ENCODE peak calls at places on chromosomes 16 and 17, in ten cellular contexts. One of them, this sample, is unnamed.

GRCh38 chr16:87076950-87077749 is 240.0 kb downstream of the C16orf95 start:
- DNase-seq in keratinocyte: peak; percentile 9
- DNase-seq in PC-9: peak; percentile 33
- DNase-seq in GM23248: peak; percentile 70
- DNase-seq in GM23338: peak; percentile 90
- DNase-seq in neural progenitor cell: peak; percentile 76
- DNase-seq in MM.1S: peak; percentile 9
- DNase-seq in hepatocyte: peak; percentile 65
- DNase-seq in PC-3: peak; percentile 65
- DNase-seq in Karpas-422: peak; percentile 89
- DNase-seq in this sample: peak; percentile 57

GRCh38 chr17:8785547-8786412 is 13.4 kb downstream of the MFSD6L start:
- DNase-seq in keratinocyte: no peak
- DNase-seq in GM23248: peak; percentile 72
- DNase-seq in PC-9: peak; percentile 70
- DNase-seq in Karpas-422: peak; percentile 81
- DNase-seq in MM.1S: peak; percentile 53
- DNase-seq in PC-3: peak; percentile 71
- DNase-seq in neural progenitor cell: peak; percentile 86
- DNase-seq in GM23338: peak; percentile 95
- DNase-seq in hepatocyte: peak; percentile 83
- DNase-seq in this sample: peak; percentile 41

GRCh38 chr16:88784074-88784855 is 755 bp downstream of the PIEZO1 start:
- DNase-seq in PC-3: peak; percentile 57
- DNase-seq in Karpas-422: no peak
- DNase-seq in MM.1S: peak; percentile 35
- DNase-seq in hepatocyte: peak; percentile 89
- DNase-seq in neural progenitor cell: peak; percentile 86
- DNase-seq in keratinocyte: no peak
- DNase-seq in PC-9: peak; percentile 80
- DNase-seq in GM23338: peak; percentile 83
- DNase-seq in GM23248: peak; percentile 93
- DNase-seq in this sample: peak; percentile 85

GRCh38 chr17:74165811-74166365 is 37.6 kb upstream of the RPL38 start:
- DNase-seq in MM.1S: no peak
- DNase-seq in GM23248: no peak
- DNase-seq in PC-3: no peak
- DNase-seq in hepatocyte: no peak
- DNase-seq in PC-9: no peak
- DNase-seq in neural progenitor cell: no peak
- DNase-seq in GM23338: no peak
- DNase-seq in keratinocyte: no peak
- DNase-seq in Karpas-422: no peak
- DNase-seq in this sample: no peak

GRCh38 chr17:20979792-20980083 is 63.1 kb downstream of the USP22 start:
- DNase-seq in hepatocyte: no peak
- DNase-seq in MM.1S: no peak
- DNase-seq in Karpas-422: no peak
- DNase-seq in PC-3: no peak
- DNase-seq in neural progenitor cell: no peak
- DNase-seq in GM23338: no peak
- DNase-seq in PC-9: no peak
- DNase-seq in keratinocyte: no peak
- DNase-seq in GM23248: no peak
- DNase-seq in this sample: no peak

GRCh38 chr17:72118588-72119279 is 2.1 kb upstream of the SOX9 start:
- DNase-seq in keratinocyte: no peak
- DNase-seq in Karpas-422: peak; percentile 82
- DNase-seq in GM23248: peak; percentile 85
- DNase-seq in neural progenitor cell: peak; percentile 84
- DNase-seq in PC-9: peak; percentile 81
- DNase-seq in MM.1S: peak; percentile 38
- DNase-seq in PC-3: peak; percentile 88
- DNase-seq in GM23338: peak; percentile 78
- DNase-seq in hepatocyte: peak; percentile 88
- DNase-seq in this sample: peak; percentile 84

GRCh38 chr17:17204041-17204591 is 2.0 kb downstream of the PLD6 start:
- DNase-seq in MM.1S: no peak
- DNase-seq in PC-9: no peak
- DNase-seq in keratinocyte: no peak
- DNase-seq in PC-3: no peak
- DNase-seq in GM23248: no peak
- DNase-seq in hepatocyte: no peak
- DNase-seq in neural progenitor cell: no peak
- DNase-seq in Karpas-422: no peak
- DNase-seq in GM23338: no peak
- DNase-seq in this sample: no peak

GRCh38 chr17:74960739-74961342 is 11.7 kb downstream of the HID1 start:
- DNase-seq in PC-3: no peak
- DNase-seq in PC-9: peak; percentile 76
- DNase-seq in keratinocyte: peak; percentile 80
- DNase-seq in hepatocyte: peak; percentile 87
- DNase-seq in neural progenitor cell: peak; percentile 80
- DNase-seq in MM.1S: peak; percentile 77
- DNase-seq in GM23338: peak; percentile 84
- DNase-seq in GM23248: peak; percentile 40
- DNase-seq in Karpas-422: peak; percentile 93
- DNase-seq in this sample: peak; percentile 29

GRCh38 chr16:67750466-67750865 is 31.4 kb upstream of the GFOD2 start:
- DNase-seq in Karpas-422: peak; percentile 77
- DNase-seq in GM23338: no peak
- DNase-seq in PC-3: no peak
- DNase-seq in MM.1S: peak; percentile 51
- DNase-seq in GM23248: no peak
- DNase-seq in keratinocyte: no peak
- DNase-seq in PC-9: no peak
- DNase-seq in neural progenitor cell: no peak
- DNase-seq in hepatocyte: no peak
- DNase-seq in this sample: no peak

DNA sequence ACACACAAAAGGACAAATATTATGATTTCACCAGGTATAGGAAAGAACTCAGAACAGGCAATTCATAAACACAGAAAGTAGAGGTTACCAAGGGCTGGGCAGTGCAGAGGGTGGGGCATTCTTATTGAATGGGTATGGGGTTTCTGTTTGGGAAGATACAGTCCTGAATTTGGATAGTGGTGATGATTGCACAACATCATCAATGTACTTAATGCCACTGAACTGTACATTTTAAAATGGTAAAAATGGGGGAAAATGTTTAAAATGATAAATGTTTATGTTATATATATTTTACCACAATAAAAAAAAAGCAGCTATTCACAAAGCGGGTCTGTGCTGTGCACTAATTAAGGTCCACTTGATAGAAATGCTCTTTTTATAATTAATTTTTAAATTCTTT is 72.6 kb upstream of the FA2H start:
- DNase-seq in keratinocyte: no peak
- DNase-seq in GM23338: no peak
- DNase-seq in neural progenitor cell: no peak
- DNase-seq in PC-3: no peak
- DNase-seq in Karpas-422: no peak
- DNase-seq in hepatocyte: no peak
- DNase-seq in PC-9: no peak
- DNase-seq in MM.1S: no peak
- DNase-seq in GM23248: no peak
- DNase-seq in this sample: no peak
- H2AFZ ChIP-seq in keratinocyte: no peak overlapping the region
- H2AFZ ChIP-seq in GM23338: no peak overlapping the region
- H2AFZ ChIP-seq in neural progenitor cell: no peak overlapping the region
- H2AFZ ChIP-seq in PC-3: no peak overlapping the region
- H2AFZ ChIP-seq in Karpas-422: no peak overlapping the region
- H2AFZ ChIP-seq in hepatocyte: no peak overlapping the region
- H2AFZ ChIP-seq in PC-9: no peak overlapping the region
- H2AFZ ChIP-seq in MM.1S: no peak overlapping the region
- H2AFZ ChIP-seq in GM23248: no peak overlapping the region
- H2AFZ ChIP-seq in this sample: no peak overlapping the region

GRCh38 chr17:69173118-69173517 is 31.4 kb upstream of the ABCA6 start:
- DNase-seq in neural progenitor cell: no peak
- DNase-seq in GM23248: no peak
- DNase-seq in hepatocyte: no peak
- DNase-seq in Karpas-422: no peak
- DNase-seq in GM23338: no peak
- DNase-seq in PC-9: no peak
- DNase-seq in PC-3: no peak
- DNase-seq in keratinocyte: no peak
- DNase-seq in MM.1S: no peak
- DNase-seq in this sample: no peak

GRCh38 chr17:69179227-69179952 is 37.7 kb upstream of the ABCA6 start:
- DNase-seq in GM23338: peak; percentile 8
- DNase-seq in hepatocyte: peak; percentile 11
- DNase-seq in neural progenitor cell: no peak
- DNase-seq in PC-3: no peak
- DNase-seq in PC-9: peak; percentile 18
- DNase-seq in GM23248: peak; percentile 53
- DNase-seq in keratinocyte: no peak
- DNase-seq in MM.1S: no peak
- DNase-seq in Karpas-422: no peak
- DNase-seq in this sample: peak; percentile 56

GRCh38 chr17:69175262-69175811 is 33.6 kb upstream of the ABCA6 start:
- DNase-seq in PC-3: no peak
- DNase-seq in MM.1S: no peak
- DNase-seq in GM23248: no peak
- DNase-seq in PC-9: no peak
- DNase-seq in neural progenitor cell: no peak
- DNase-seq in GM23338: no peak
- DNase-seq in hepatocyte: no peak
- DNase-seq in Karpas-422: no peak
- DNase-seq in keratinocyte: no peak
- DNase-seq in this sample: no peak

GRCh38 chr17:69170377-69170776 is 28.7 kb upstream of the ABCA6 start:
- DNase-seq in neural progenitor cell: no peak
- DNase-seq in hepatocyte: no peak
- DNase-seq in GM23338: no peak
- DNase-seq in GM23248: no peak
- DNase-seq in Karpas-422: no peak
- DNase-seq in keratinocyte: no peak
- DNase-seq in MM.1S: no peak
- DNase-seq in PC-3: no peak
- DNase-seq in PC-9: no peak
- DNase-seq in this sample: no peak

GRCh38 chr17:69175812-69176517 is 34.3 kb upstream of the ABCA6 start:
- DNase-seq in PC-9: peak; percentile 6
- DNase-seq in PC-3: peak; percentile 95
- DNase-seq in keratinocyte: peak; percentile 30
- DNase-seq in Karpas-422: no peak
- DNase-seq in GM23248: peak; percentile 74
- DNase-seq in GM23338: no peak
- DNase-seq in MM.1S: no peak
- DNase-seq in neural progenitor cell: no peak
- DNase-seq in hepatocyte: peak; percentile 4
- DNase-seq in this sample: peak; percentile 88
- H2AFZ ChIP-seq in PC-9: peak overlapping the region; percentile 76
- H2AFZ ChIP-seq in PC-3: peak overlapping the region; percentile 48
- H2AFZ ChIP-seq in keratinocyte: peak overlapping the region; percentile 75
- H2AFZ ChIP-seq in Karpas-422: no peak overlapping the region
- H2AFZ ChIP-seq in GM23248: peak overlapping the region; percentile 56
- H2AFZ ChIP-seq in GM23338: no peak overlapping the region
- H2AFZ ChIP-seq in MM.1S: no peak overlapping the region
- H2AFZ ChIP-seq in neural progenitor cell: no peak overlapping the region
- H2AFZ ChIP-seq in hepatocyte: no peak overlapping the region
- H2AFZ ChIP-seq in this sample: peak overlapping the region; percentile 19

DNA sequence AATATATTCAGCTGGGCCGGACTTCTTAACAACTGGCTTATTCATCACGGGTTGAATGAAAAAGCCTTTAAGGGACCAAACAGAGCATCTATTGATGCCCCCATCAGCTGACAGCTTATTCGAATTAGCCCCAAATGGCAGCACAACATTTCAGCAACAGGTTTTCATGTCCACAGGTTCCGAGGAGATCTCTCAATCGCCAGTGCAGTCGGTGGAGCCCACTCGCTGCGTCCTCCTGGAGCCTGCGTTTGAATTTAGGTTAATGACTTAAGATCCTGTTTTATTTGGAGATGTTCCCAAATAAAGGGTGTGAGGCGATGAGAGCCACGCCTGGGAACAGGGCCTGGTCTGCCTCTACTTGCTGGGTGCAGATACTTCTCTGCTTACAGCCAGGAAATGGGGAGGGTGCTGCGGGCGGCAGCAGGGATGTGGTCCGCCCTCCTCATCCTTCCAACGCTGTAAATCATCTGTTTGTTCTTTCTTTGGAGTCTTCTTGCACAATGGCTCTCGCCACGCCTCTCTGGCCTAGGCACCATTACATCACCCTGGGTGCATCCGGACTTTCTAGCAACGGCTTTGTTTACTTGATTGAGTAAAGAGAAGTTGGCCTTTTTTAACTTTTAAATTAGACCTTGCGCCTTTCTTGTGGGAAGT is 22.6 kb downstream of the NDE1 start:
- DNase-seq in PC-9: peak; percentile 84
- DNase-seq in hepatocyte: peak; percentile 74
- DNase-seq in GM23338: peak; percentile 8
- DNase-seq in PC-3: peak; percentile 92
- DNase-seq in MM.1S: no peak
- DNase-seq in Karpas-422: no peak
- DNase-seq in keratinocyte: peak; percentile 80
- DNase-seq in GM23248: peak; percentile 98
- DNase-seq in neural progenitor cell: no peak
- DNase-seq in this sample: peak; percentile 99
- H2AFZ ChIP-seq in PC-9: no peak overlapping the region
- H2AFZ ChIP-seq in hepatocyte: no peak overlapping the region
- H2AFZ ChIP-seq in GM23338: no peak overlapping the region
- H2AFZ ChIP-seq in PC-3: peak overlapping the region; percentile 59
- H2AFZ ChIP-seq in MM.1S: no peak overlapping the region
- H2AFZ ChIP-seq in Karpas-422: no peak overlapping the region
- H2AFZ ChIP-seq in keratinocyte: peak overlapping the region; percentile 53
- H2AFZ ChIP-seq in GM23248: peak overlapping the region; percentile 79
- H2AFZ ChIP-seq in neural progenitor cell: no peak overlapping the region
- H2AFZ ChIP-seq in this sample: no peak overlapping the region

GRCh38 chr17:33862772-33863602 is 392.1 kb upstream of the CCL2 start:
- DNase-seq in keratinocyte: no peak
- DNase-seq in neural progenitor cell: no peak
- DNase-seq in GM23338: no peak
- DNase-seq in Karpas-422: no peak
- DNase-seq in MM.1S: no peak
- DNase-seq in GM23248: no peak
- DNase-seq in PC-3: no peak
- DNase-seq in hepatocyte: no peak
- DNase-seq in PC-9: no peak
- DNase-seq in this sample: no peak
- H2AFZ ChIP-seq in keratinocyte: no peak overlapping the region
- H2AFZ ChIP-seq in neural progenitor cell: no peak overlapping the region
- H2AFZ ChIP-seq in GM23338: no peak overlapping the region
- H2AFZ ChIP-seq in Karpas-422: no peak overlapping the region
- H2AFZ ChIP-seq in MM.1S: no peak overlapping the region
- H2AFZ ChIP-seq in GM23248: no peak overlapping the region
- H2AFZ ChIP-seq in PC-3: no peak overlapping the region
- H2AFZ ChIP-seq in hepatocyte: no peak overlapping the region
- H2AFZ ChIP-seq in PC-9: no peak overlapping the region
- H2AFZ ChIP-seq in this sample: no peak overlapping the region

DNA sequence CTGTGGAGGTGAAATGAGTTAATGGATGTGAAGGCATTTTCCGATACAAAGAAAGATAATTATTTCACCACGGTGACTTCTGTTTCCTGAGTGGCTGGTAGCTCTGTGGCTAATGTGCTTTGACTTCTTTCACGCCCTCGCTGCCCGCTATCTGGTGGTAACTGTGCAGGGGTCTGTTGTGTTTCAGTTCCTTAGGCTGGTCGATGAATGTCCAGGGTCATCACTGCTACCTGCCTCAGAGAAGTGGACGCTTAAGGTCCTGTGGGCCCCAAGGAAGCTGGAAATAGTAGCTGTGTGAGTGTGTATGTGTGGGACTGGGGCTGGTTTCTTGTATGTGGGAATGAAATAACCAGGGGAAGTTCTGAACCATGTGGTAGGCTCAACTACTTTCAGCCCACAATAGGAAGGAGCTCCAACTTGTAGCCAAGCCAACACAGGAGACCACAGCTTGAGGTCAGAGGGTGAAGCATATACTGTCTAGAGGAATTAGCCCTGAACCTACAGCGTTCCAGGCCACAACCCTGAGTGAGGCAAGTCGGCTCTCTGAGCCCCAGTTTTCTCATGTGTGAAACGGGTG is 15.9 kb upstream of the CCL5 start:
- DNase-seq in keratinocyte: no peak
- DNase-seq in hepatocyte: no peak
- DNase-seq in Karpas-422: no peak
- DNase-seq in PC-3: no peak
- DNase-seq in GM23248: no peak
- DNase-seq in neural progenitor cell: no peak
- DNase-seq in GM23338: no peak
- DNase-seq in PC-9: no peak
- DNase-seq in MM.1S: no peak
- DNase-seq in this sample: no peak
- H2AFZ ChIP-seq in keratinocyte: no peak overlapping the region
- H2AFZ ChIP-seq in hepatocyte: no peak overlapping the region
- H2AFZ ChIP-seq in Karpas-422: no peak overlapping the region
- H2AFZ ChIP-seq in PC-3: no peak overlapping the region
- H2AFZ ChIP-seq in GM23248: no peak overlapping the region
- H2AFZ ChIP-seq in neural progenitor cell: no peak overlapping the region
- H2AFZ ChIP-seq in GM23338: no peak overlapping the region
- H2AFZ ChIP-seq in PC-9: no peak overlapping the region
- H2AFZ ChIP-seq in MM.1S: no peak overlapping the region
- H2AFZ ChIP-seq in this sample: no peak overlapping the region

This sample was measured in fibroblast of lung.